ENCODE peak calls at places on chromosomes 5 and 9, in five cellular contexts. One of them, this sample, is unnamed.

GRCh38 chr5:168401880-168402279 is 84.4 kb upstream of the RARS1 start:
- DNase-seq in GM23248: no peak
- DNase-seq in NB4: no peak
- DNase-seq in Daoy: no peak
- DNase-seq in fibroblast of lung: no peak
- DNase-seq in this sample: no peak

GRCh38 chr5:175847503-175847902 is 23.9 kb upstream of the CPLX2 start:
- DNase-seq in Daoy: peak
- DNase-seq in GM23248: peak
- DNase-seq in fibroblast of lung: peak
- DNase-seq in NB4: peak
- DNase-seq in this sample: no peak

GRCh38 chr9:5500441-5501235 is 9.7 kb upstream of the PDCD1LG2 start:
- DNase-seq in GM23248: no peak
- DNase-seq in fibroblast of lung: peak
- DNase-seq in NB4: no peak
- DNase-seq in Daoy: peak
- DNase-seq in this sample: peak

GRCh38 chr9:38059233-38059936 is 9.6 kb downstream of the SHB start:
- DNase-seq in GM23248: peak
- DNase-seq in Daoy: peak
- DNase-seq in fibroblast of lung: no peak
- DNase-seq in NB4: no peak
- DNase-seq in this sample: no peak

GRCh38 chr5:87398981-87399616 is 13.6 kb downstream of the CCNH start:
- DNase-seq in GM23248: no peak
- DNase-seq in fibroblast of lung: peak
- DNase-seq in NB4: no peak
- DNase-seq in Daoy: no peak
- DNase-seq in this sample: no peak

GRCh38 chr5:98096155-98096554 is 677.3 kb upstream of the RGMB start:
- DNase-seq in GM23248: peak
- DNase-seq in fibroblast of lung: peak
- DNase-seq in Daoy: no peak
- DNase-seq in NB4: no peak
- DNase-seq in this sample: peak

GRCh38 chr5:135324897-135325650 is 74.0 kb downstream of the MACROH2A1 start:
- DNase-seq in Daoy: no peak
- DNase-seq in GM23248: no peak
- DNase-seq in fibroblast of lung: no peak
- DNase-seq in NB4: no peak
- DNase-seq in this sample: no peak

GRCh38 chr9:13567833-13568232 is 288.3 kb upstream of the MPDZ start:
- DNase-seq in NB4: no peak
- DNase-seq in fibroblast of lung: peak
- DNase-seq in GM23248: peak
- DNase-seq in Daoy: no peak
- DNase-seq in this sample: no peak

GRCh38 chr9:123399803-123400378 is 43.9 kb downstream of the CRB2 start:
- DNase-seq in fibroblast of lung: no peak
- DNase-seq in NB4: peak
- DNase-seq in GM23248: peak
- DNase-seq in Daoy: peak
- DNase-seq in this sample: no peak

GRCh38 chr9:21906878-21907277 is 87.3 kb downstream of the CDKN2A start:
- DNase-seq in Daoy: no peak
- DNase-seq in GM23248: peak
- DNase-seq in NB4: no peak
- DNase-seq in fibroblast of lung: no peak
- DNase-seq in this sample: no peak

GRCh38 chr5:39417979-39418378 is 6.8 kb downstream of the DAB2 start:
- DNase-seq in fibroblast of lung: no peak
- DNase-seq in GM23248: peak
- DNase-seq in Daoy: no peak
- DNase-seq in NB4: no peak
- DNase-seq in this sample: no peak

GRCh38 chr9:110016340-110016739 is 191.6 kb downstream of the C9orf152 start:
- DNase-seq in Daoy: peak
- DNase-seq in fibroblast of lung: peak
- DNase-seq in GM23248: peak
- DNase-seq in NB4: no peak
- DNase-seq in this sample: peak

GRCh38 chr9:89711866-89712265 is 107.1 kb downstream of the GADD45G start:
- DNase-seq in fibroblast of lung: no peak
- DNase-seq in Daoy: no peak
- DNase-seq in NB4: no peak
- DNase-seq in GM23248: no peak
- DNase-seq in this sample: no peak

GRCh38 chr9:95004452-95005275 is 278.2 kb downstream of the AOPEP start:
- DNase-seq in NB4: peak
- DNase-seq in Daoy: peak
- DNase-seq in GM23248: peak
- DNase-seq in fibroblast of lung: peak
- DNase-seq in this sample: no peak

GRCh38 chr5:80834710-80835109 is 125.5 kb upstream of the RASGRF2 start:
- DNase-seq in Daoy: no peak
- DNase-seq in fibroblast of lung: no peak
- DNase-seq in NB4: no peak
- DNase-seq in GM23248: no peak
- DNase-seq in this sample: no peak

GRCh38 chr5:118611332-118611945 is 376.9 kb downstream of the DTWD2 start:
- DNase-seq in Daoy: no peak
- DNase-seq in NB4: peak
- DNase-seq in fibroblast of lung: peak
- DNase-seq in GM23248: peak
- DNase-seq in this sample: peak

GRCh38 chr5:103461223-103461622 is 101.4 kb downstream of the NUDT12 start:
- DNase-seq in fibroblast of lung: no peak
- DNase-seq in GM23248: peak
- DNase-seq in NB4: no peak
- DNase-seq in Daoy: peak
- DNase-seq in this sample: peak

GRCh38 chr5:84306617-84307016 is 78.1 kb downstream of the EDIL3 start:
- DNase-seq in NB4: no peak
- DNase-seq in fibroblast of lung: no peak
- DNase-seq in Daoy: peak
- DNase-seq in GM23248: no peak
- DNase-seq in this sample: no peak

GRCh38 chr5:17223375-17224185 is 6.1 kb downstream of the BASP1 start:
- DNase-seq in fibroblast of lung: no peak
- DNase-seq in GM23248: no peak
- DNase-seq in NB4: no peak
- DNase-seq in Daoy: no peak
- DNase-seq in this sample: no peak

GRCh38 chr5:73816656-73817420 is 190.8 kb downstream of the ARHGEF28 start:
- DNase-seq in fibroblast of lung: peak
- DNase-seq in GM23248: peak
- DNase-seq in NB4: no peak
- DNase-seq in Daoy: no peak
- DNase-seq in this sample: no peak

GRCh38 chr5:94916619-94917018 is 298.1 kb downstream of the SLF1 start:
- DNase-seq in fibroblast of lung: no peak
- DNase-seq in Daoy: no peak
- DNase-seq in NB4: no peak
- DNase-seq in GM23248: no peak
- DNase-seq in this sample: no peak

GRCh38 chr5:4019841-4020240 is 424.2 kb downstream of the IRX1 start:
- DNase-seq in GM23248: peak
- DNase-seq in NB4: no peak
- DNase-seq in fibroblast of lung: no peak
- DNase-seq in Daoy: no peak
- DNase-seq in this sample: no peak

GRCh38 chr5:176466245-176466871 is 18.2 kb downstream of the FAF2 start:
- DNase-seq in Daoy: no peak
- DNase-seq in GM23248: peak
- DNase-seq in fibroblast of lung: peak
- DNase-seq in NB4: peak
- DNase-seq in this sample: no peak

GRCh38 chr5:32263683-32264082 is 49.1 kb downstream of the MTMR12 start:
- DNase-seq in fibroblast of lung: no peak
- DNase-seq in Daoy: no peak
- DNase-seq in NB4: no peak
- DNase-seq in GM23248: no peak
- DNase-seq in this sample: no peak

GRCh38 chr5:143311955-143312354 is 91.5 kb downstream of the NR3C1 start:
- DNase-seq in NB4: no peak
- DNase-seq in Daoy: no peak
- DNase-seq in fibroblast of lung: no peak
- DNase-seq in GM23248: peak
- DNase-seq in this sample: no peak

GRCh38 chr5:93192683-93193082 is 388.3 kb downstream of the NR2F1-AS1 start:
- DNase-seq in fibroblast of lung: no peak
- DNase-seq in NB4: no peak
- DNase-seq in GM23248: no peak
- DNase-seq in Daoy: no peak
- DNase-seq in this sample: no peak

GRCh38 chr9:109745335-109746283 is 34.4 kb upstream of the PALM2AKAP2 start:
- DNase-seq in Daoy: peak
- DNase-seq in NB4: peak
- DNase-seq in GM23248: peak
- DNase-seq in fibroblast of lung: peak
- DNase-seq in this sample: no peak

GRCh38 chr5:164094321-164094720 is 588.9 kb downstream of the MAT2B start:
- DNase-seq in GM23248: no peak
- DNase-seq in Daoy: no peak
- DNase-seq in NB4: no peak
- DNase-seq in fibroblast of lung: no peak
- DNase-seq in this sample: no peak

GRCh38 chr5:74418709-74419108 is 221.8 kb downstream of the ENC1 start:
- DNase-seq in NB4: no peak
- DNase-seq in Daoy: no peak
- DNase-seq in fibroblast of lung: no peak
- DNase-seq in GM23248: no peak
- DNase-seq in this sample: no peak

GRCh38 chr5:174724484-174725260 is at the start of gene MSX2:
- DNase-seq in NB4: no peak
- DNase-seq in Daoy: peak
- DNase-seq in fibroblast of lung: peak
- DNase-seq in GM23248: peak
- DNase-seq in this sample: peak

GRCh38 chr5:139904566-139905400 is 109.2 kb downstream of the PSD2 start:
- DNase-seq in fibroblast of lung: no peak
- DNase-seq in Daoy: no peak
- DNase-seq in GM23248: no peak
- DNase-seq in NB4: no peak
- DNase-seq in this sample: peak

GRCh38 chr5:154058055-154059038 is 19.6 kb downstream of the MFAP3 start:
- DNase-seq in fibroblast of lung: peak
- DNase-seq in NB4: no peak
- DNase-seq in Daoy: peak
- DNase-seq in GM23248: no peak
- DNase-seq in this sample: peak

GRCh38 chr5:79875230-79875629 is 115.8 kb downstream of the MTX3 start:
- DNase-seq in GM23248: peak
- DNase-seq in fibroblast of lung: no peak
- DNase-seq in NB4: no peak
- DNase-seq in Daoy: no peak
- DNase-seq in this sample: no peak

GRCh38 chr5:160001051-160001450 is 7.9 kb upstream of the TTC1 start:
- DNase-seq in NB4: no peak
- DNase-seq in fibroblast of lung: no peak
- DNase-seq in Daoy: no peak
- DNase-seq in GM23248: no peak
- DNase-seq in this sample: no peak

GRCh38 chr9:106677815-106678214 is 185.2 kb upstream of the ZNF462 start:
- DNase-seq in fibroblast of lung: no peak
- DNase-seq in NB4: no peak
- DNase-seq in Daoy: no peak
- DNase-seq in GM23248: no peak
- DNase-seq in this sample: no peak

GRCh38 chr9:89038354-89039091 is 47.3 kb downstream of the S1PR3 start:
- DNase-seq in NB4: no peak
- DNase-seq in GM23248: peak
- DNase-seq in fibroblast of lung: peak
- DNase-seq in Daoy: peak
- DNase-seq in this sample: peak

GRCh38 chr5:111869681-111870080 is 112.7 kb upstream of the NREP start:
- DNase-seq in Daoy: no peak
- DNase-seq in GM23248: peak
- DNase-seq in NB4: no peak
- DNase-seq in fibroblast of lung: peak
- DNase-seq in this sample: no peak

GRCh38 chr9:25975667-25976066 is 297.4 kb upstream of the TUSC1 start:
- DNase-seq in Daoy: no peak
- DNase-seq in GM23248: no peak
- DNase-seq in fibroblast of lung: no peak
- DNase-seq in NB4: no peak
- DNase-seq in this sample: no peak

GRCh38 chr9:23907343-23907742 is 81.3 kb upstream of the ELAVL2 start:
- DNase-seq in Daoy: no peak
- DNase-seq in GM23248: no peak
- DNase-seq in NB4: no peak
- DNase-seq in fibroblast of lung: no peak
- DNase-seq in this sample: no peak

GRCh38 chr9:133739408-133740280 is 1.5 kb upstream of the SARDH start:
- DNase-seq in GM23248: no peak
- DNase-seq in fibroblast of lung: no peak
- DNase-seq in Daoy: no peak
- DNase-seq in NB4: no peak
- DNase-seq in this sample: no peak

This sample was measured in HT1080.